ENCODE peak calls at places on chromosomes 13 and 19, in ten cellular contexts. O, Q, I, P, J, F, S, C, G and W are unnamed samples.

GRCh38 chr13:78247362-78247761 is 328.7 kb upstream of the EDNRB start:
- DNase-seq in P (no peak), C (no peak), I (no peak), F (no peak), S (no peak), G (no peak), Q (no peak), J (no peak), O (no peak), W (no peak)

GRCh38 chr19:46042252-46042883 is 1.6 kb upstream of the IGFL4 start:
- DNase-seq in Q (no peak), I (no peak), J (no peak), G (no peak), C (no peak), O (no peak), P (no peak), S (no peak), F (no peak), W (no peak)

GRCh38 chr13:101757446-101758039 is 305.1 kb downstream of the ITGBL1 start:
- DNase-seq in I (no peak), G (peak), O (no peak), S (peak), C (peak), Q (no peak), F (peak), J (peak), P (peak), W (peak)

GRCh38 chr19:45424191-45425058 is 708 bp upstream of the ERCC1 start:
- DNase-seq in S (peak), O (no peak), C (no peak), F (peak), Q (no peak), G (peak), J (peak), I (peak), P (no peak), W (peak)

GRCh38 chr19:1518471-1518870 is 5.4 kb upstream of the PLK5 start:
- DNase-seq in P (no peak), O (no peak), I (no peak), S (no peak), G (no peak), Q (no peak), J (no peak), C (no peak), F (no peak), W (no peak)

GRCh38 chr19:15923702-15924101 is 10.6 kb downstream of the CYP4F11 start:
- DNase-seq in O (no peak), J (no peak), G (no peak), C (no peak), S (no peak), Q (no peak), I (peak), F (no peak), P (no peak), W (no peak)

GRCh38 chr13:37669845-37670244 is 71.3 kb upstream of the POSTN start:
- DNase-seq in G (no peak), P (no peak), C (no peak), F (peak), O (no peak), I (no peak), Q (no peak), J (no peak), S (no peak), W (no peak)

GRCh38 chr13:112603641-112604220 is 15.8 kb upstream of the TUBGCP3 start:
- DNase-seq in F (no peak), P (no peak), S (no peak), C (no peak), J (peak), Q (no peak), G (peak), I (no peak), O (no peak), W (no peak)

GRCh38 chr19:48925240-48925843 is 8.2 kb upstream of the DHDH start:
- DNase-seq in P (no peak), I (no peak), J (peak), G (peak), F (no peak), C (no peak), Q (no peak), S (peak), O (no peak), W (no peak)

GRCh38 chr13:113141591-113141950 is 16.9 kb upstream of the PROZ start:
- DNase-seq in Q (no peak), O (no peak), P (no peak), I (no peak), S (no peak), C (no peak), J (no peak), F (no peak), G (no peak), W (peak)

GRCh38 chr19:11662278-11662677 is 65.0 kb downstream of the ZNF627 start:
- DNase-seq in C (no peak), G (no peak), F (peak), Q (no peak), O (no peak), I (no peak), P (no peak), J (no peak), S (no peak), W (no peak)

GRCh38 chr13:107742544-107742943 is 472.8 kb downstream of the LIG4 start:
- DNase-seq in P (no peak), J (no peak), F (no peak), I (no peak), C (no peak), G (no peak), O (no peak), Q (no peak), S (no peak), W (no peak)

GRCh38 chr13:70034280-70034679 is 73.3 kb upstream of the ATXN8OS start:
- DNase-seq in I (no peak), J (no peak), S (no peak), C (no peak), Q (no peak), O (no peak), F (no peak), P (no peak), G (no peak), W (peak)

GRCh38 chr19:1668339-1669123 is 16.1 kb upstream of the TCF3 start:
- DNase-seq in C (peak), I (no peak), S (no peak), G (peak), F (peak), O (no peak), J (peak), P (no peak), Q (no peak), W (peak)

GRCh38 chr13:108322206-108322824 is 52.8 kb downstream of the TNFSF13B start:
- DNase-seq in S (peak), J (peak), I (no peak), P (no peak), C (peak), G (peak), F (peak), Q (no peak), O (no peak), W (peak)

GRCh38 chr19:30755581-30755980 is 383.4 kb downstream of the ZNF536 start:
- DNase-seq in S (no peak), O (no peak), F (no peak), Q (no peak), J (no peak), I (peak), G (no peak), P (no peak), C (no peak), W (no peak)

GRCh38 chr19:19513671-19514070 is 1.7 kb downstream of the TSSK6 start:
- DNase-seq in G (no peak), C (no peak), F (no peak), I (no peak), O (no peak), J (no peak), Q (no peak), S (no peak), P (no peak), W (no peak)

GRCh38 chr19:12666305-12667048 is at the start of the genes MAN2B1 and WDR83:
- DNase-seq in G (peak), S (no peak), O (peak), J (peak), F (peak), Q (peak), I (peak), C (peak), P (peak), W (peak)

GRCh38 chr13:70107498-70108271 is at the start of gene ATXN8OS:
- DNase-seq in Q (no peak), G (no peak), J (no peak), O (no peak), S (no peak), P (no peak), C (no peak), I (no peak), F (peak), W (peak)

GRCh38 chr19:6459356-6460098 is at the start of gene SLC25A23:
- DNase-seq in O (no peak), Q (peak), P (peak), S (peak), G (peak), I (peak), C (peak), F (peak), J (peak), W (peak)